ENCODE peak calls at places on chromosomes 1 and 21, in nine cellular contexts. One of them, this sample, is unnamed.

GRCh38 chr21:32626633-32627196 is 14.5 kb upstream of the CFAP298 start:
- DNase-seq in stomach: no peak
- DNase-seq in HEK293T: no peak
- DNase-seq in transverse colon: no peak
- DNase-seq in ecto neural progenitor cell: no peak
- DNase-seq in activated naive CD4-positive, alpha-beta T cell: no peak
- DNase-seq in putamen: no peak
- DNase-seq in posterior cingulate gyrus: no peak
- DNase-seq in T follicular helper cell: no peak
- DNase-seq in this sample: no peak

GRCh38 chr1:41735587-41736290 is 183.0 kb downstream of the HIVEP3 start:
- DNase-seq in stomach: no peak
- DNase-seq in HEK293T: no peak
- DNase-seq in transverse colon: no peak
- DNase-seq in ecto neural progenitor cell: no peak
- DNase-seq in activated naive CD4-positive, alpha-beta T cell: no peak
- DNase-seq in putamen: peak
- DNase-seq in posterior cingulate gyrus: peak
- DNase-seq in T follicular helper cell: no peak
- DNase-seq in this sample: no peak

GRCh38 chr1:229371624-229372023 is 28.8 kb upstream of the CCSAP start:
- DNase-seq in stomach: no peak
- DNase-seq in HEK293T: no peak
- DNase-seq in transverse colon: no peak
- DNase-seq in ecto neural progenitor cell: no peak
- DNase-seq in activated naive CD4-positive, alpha-beta T cell: no peak
- DNase-seq in putamen: no peak
- DNase-seq in posterior cingulate gyrus: no peak
- DNase-seq in T follicular helper cell: no peak
- DNase-seq in this sample: no peak

GRCh38 chr1:230274254-230274653 is 151.9 kb downstream of the PGBD5 start:
- DNase-seq in stomach: peak
- DNase-seq in HEK293T: no peak
- DNase-seq in transverse colon: no peak
- DNase-seq in ecto neural progenitor cell: no peak
- DNase-seq in activated naive CD4-positive, alpha-beta T cell: no peak
- DNase-seq in putamen: no peak
- DNase-seq in posterior cingulate gyrus: no peak
- DNase-seq in T follicular helper cell: no peak
- DNase-seq in this sample: no peak

GRCh38 chr1:67250051-67250653 is 57.5 kb upstream of the IL12RB2 start:
- DNase-seq in stomach: no peak
- DNase-seq in HEK293T: no peak
- DNase-seq in transverse colon: no peak
- DNase-seq in ecto neural progenitor cell: no peak
- DNase-seq in activated naive CD4-positive, alpha-beta T cell: no peak
- DNase-seq in putamen: no peak
- DNase-seq in posterior cingulate gyrus: no peak
- DNase-seq in T follicular helper cell: no peak
- DNase-seq in this sample: no peak

GRCh38 chr1:7630378-7630777 is 140.7 kb upstream of the VAMP3 start:
- DNase-seq in stomach: no peak
- DNase-seq in HEK293T: no peak
- DNase-seq in transverse colon: no peak
- DNase-seq in ecto neural progenitor cell: no peak
- DNase-seq in activated naive CD4-positive, alpha-beta T cell: no peak
- DNase-seq in putamen: no peak
- DNase-seq in posterior cingulate gyrus: no peak
- DNase-seq in T follicular helper cell: no peak
- DNase-seq in this sample: no peak

GRCh38 chr1:20380616-20381035 is 90.0 kb downstream of the VWA5B1 start:
- DNase-seq in stomach: no peak
- DNase-seq in HEK293T: no peak
- DNase-seq in transverse colon: no peak
- DNase-seq in ecto neural progenitor cell: no peak
- DNase-seq in activated naive CD4-positive, alpha-beta T cell: no peak
- DNase-seq in putamen: peak
- DNase-seq in posterior cingulate gyrus: no peak
- DNase-seq in T follicular helper cell: no peak
- DNase-seq in this sample: no peak

GRCh38 chr1:17661546-17662157 is 93.5 kb upstream of the ACTL8 start:
- DNase-seq in stomach: peak
- DNase-seq in HEK293T: peak
- DNase-seq in transverse colon: peak
- DNase-seq in ecto neural progenitor cell: peak
- DNase-seq in activated naive CD4-positive, alpha-beta T cell: peak
- DNase-seq in putamen: peak
- DNase-seq in posterior cingulate gyrus: peak
- DNase-seq in T follicular helper cell: peak
- DNase-seq in this sample: peak

GRCh38 chr1:98046031-98046641 is 125.3 kb upstream of the DPYD start:
- DNase-seq in stomach: no peak
- DNase-seq in HEK293T: no peak
- DNase-seq in transverse colon: no peak
- DNase-seq in ecto neural progenitor cell: peak
- DNase-seq in activated naive CD4-positive, alpha-beta T cell: no peak
- DNase-seq in putamen: no peak
- DNase-seq in posterior cingulate gyrus: peak
- DNase-seq in T follicular helper cell: no peak
- DNase-seq in this sample: no peak

GRCh38 chr1:119136401-119136800 is 4.1 kb downstream of the WARS2 start:
- DNase-seq in stomach: no peak
- DNase-seq in HEK293T: no peak
- DNase-seq in transverse colon: no peak
- DNase-seq in ecto neural progenitor cell: no peak
- DNase-seq in activated naive CD4-positive, alpha-beta T cell: no peak
- DNase-seq in putamen: no peak
- DNase-seq in posterior cingulate gyrus: no peak
- DNase-seq in T follicular helper cell: no peak
- DNase-seq in this sample: no peak

GRCh38 chr1:36520771-36521420 is 38.2 kb upstream of the CSF3R start:
- DNase-seq in stomach: peak
- DNase-seq in HEK293T: no peak
- DNase-seq in transverse colon: no peak
- DNase-seq in ecto neural progenitor cell: peak
- DNase-seq in activated naive CD4-positive, alpha-beta T cell: no peak
- DNase-seq in putamen: no peak
- DNase-seq in posterior cingulate gyrus: no peak
- DNase-seq in T follicular helper cell: no peak
- DNase-seq in this sample: no peak

GRCh38 chr1:179583869-179584268 is 7.8 kb upstream of the TDRD5 start:
- DNase-seq in stomach: no peak
- DNase-seq in HEK293T: no peak
- DNase-seq in transverse colon: no peak
- DNase-seq in ecto neural progenitor cell: no peak
- DNase-seq in activated naive CD4-positive, alpha-beta T cell: no peak
- DNase-seq in putamen: no peak
- DNase-seq in posterior cingulate gyrus: no peak
- DNase-seq in T follicular helper cell: no peak
- DNase-seq in this sample: no peak

GRCh38 chr1:115706774-115707425 is 61.6 kb downstream of the CASQ2 start:
- DNase-seq in stomach: no peak
- DNase-seq in HEK293T: peak
- DNase-seq in transverse colon: no peak
- DNase-seq in ecto neural progenitor cell: no peak
- DNase-seq in activated naive CD4-positive, alpha-beta T cell: no peak
- DNase-seq in putamen: no peak
- DNase-seq in posterior cingulate gyrus: no peak
- DNase-seq in T follicular helper cell: no peak
- DNase-seq in this sample: peak

GRCh38 chr21:29403291-29403690 is 104.6 kb downstream of the BACH1 start:
- DNase-seq in stomach: no peak
- DNase-seq in HEK293T: no peak
- DNase-seq in transverse colon: no peak
- DNase-seq in ecto neural progenitor cell: no peak
- DNase-seq in activated naive CD4-positive, alpha-beta T cell: no peak
- DNase-seq in putamen: no peak
- DNase-seq in posterior cingulate gyrus: no peak
- DNase-seq in T follicular helper cell: no peak
- DNase-seq in this sample: no peak

GRCh38 chr1:93620169-93620840 is 61.3 kb downstream of the BCAR3 start:
- DNase-seq in stomach: no peak
- DNase-seq in HEK293T: no peak
- DNase-seq in transverse colon: no peak
- DNase-seq in ecto neural progenitor cell: no peak
- DNase-seq in activated naive CD4-positive, alpha-beta T cell: no peak
- DNase-seq in putamen: no peak
- DNase-seq in posterior cingulate gyrus: no peak
- DNase-seq in T follicular helper cell: no peak
- DNase-seq in this sample: no peak

GRCh38 chr1:110150330-110151174 is at the start of gene SLC6A17:
- DNase-seq in stomach: no peak
- DNase-seq in HEK293T: peak
- DNase-seq in transverse colon: no peak
- DNase-seq in ecto neural progenitor cell: peak
- DNase-seq in activated naive CD4-positive, alpha-beta T cell: no peak
- DNase-seq in putamen: no peak
- DNase-seq in posterior cingulate gyrus: peak
- DNase-seq in T follicular helper cell: no peak
- DNase-seq in this sample: no peak

GRCh38 chr1:183783896-183784637 is 20.9 kb upstream of the RGL1 start:
- DNase-seq in stomach: peak
- DNase-seq in HEK293T: no peak
- DNase-seq in transverse colon: peak
- DNase-seq in ecto neural progenitor cell: no peak
- DNase-seq in activated naive CD4-positive, alpha-beta T cell: no peak
- DNase-seq in putamen: peak
- DNase-seq in posterior cingulate gyrus: peak
- DNase-seq in T follicular helper cell: no peak
- DNase-seq in this sample: no peak

GRCh38 chr1:214990619-214991018 is 91.9 kb upstream of the KCNK2 start:
- DNase-seq in stomach: no peak
- DNase-seq in HEK293T: no peak
- DNase-seq in transverse colon: no peak
- DNase-seq in ecto neural progenitor cell: no peak
- DNase-seq in activated naive CD4-positive, alpha-beta T cell: no peak
- DNase-seq in putamen: no peak
- DNase-seq in posterior cingulate gyrus: no peak
- DNase-seq in T follicular helper cell: no peak
- DNase-seq in this sample: no peak

GRCh38 chr1:7424352-7424890 is 346.7 kb upstream of the VAMP3 start:
- DNase-seq in stomach: no peak
- DNase-seq in HEK293T: no peak
- DNase-seq in transverse colon: no peak
- DNase-seq in ecto neural progenitor cell: no peak
- DNase-seq in activated naive CD4-positive, alpha-beta T cell: no peak
- DNase-seq in putamen: no peak
- DNase-seq in posterior cingulate gyrus: no peak
- DNase-seq in T follicular helper cell: no peak
- DNase-seq in this sample: no peak

GRCh38 chr1:23646086-23646485 is 45.5 kb upstream of the RPL11 start:
- DNase-seq in stomach: no peak
- DNase-seq in HEK293T: no peak
- DNase-seq in transverse colon: no peak
- DNase-seq in ecto neural progenitor cell: no peak
- DNase-seq in activated naive CD4-positive, alpha-beta T cell: no peak
- DNase-seq in putamen: no peak
- DNase-seq in posterior cingulate gyrus: no peak
- DNase-seq in T follicular helper cell: no peak
- DNase-seq in this sample: no peak

GRCh38 chr1:53562256-53562982 is 103.2 kb downstream of the DMRTB1 start:
- DNase-seq in stomach: no peak
- DNase-seq in HEK293T: no peak
- DNase-seq in transverse colon: peak
- DNase-seq in ecto neural progenitor cell: no peak
- DNase-seq in activated naive CD4-positive, alpha-beta T cell: no peak
- DNase-seq in putamen: no peak
- DNase-seq in posterior cingulate gyrus: no peak
- DNase-seq in T follicular helper cell: no peak
- DNase-seq in this sample: no peak

GRCh38 chr1:111729271-111729921 is 9.8 kb downstream of the INKA2 start:
- DNase-seq in stomach: peak
- DNase-seq in HEK293T: no peak
- DNase-seq in transverse colon: no peak
- DNase-seq in ecto neural progenitor cell: peak
- DNase-seq in activated naive CD4-positive, alpha-beta T cell: no peak
- DNase-seq in putamen: no peak
- DNase-seq in posterior cingulate gyrus: no peak
- DNase-seq in T follicular helper cell: no peak
- DNase-seq in this sample: no peak

GRCh38 chr1:41722184-41722583 is 196.5 kb downstream of the HIVEP3 start:
- DNase-seq in stomach: no peak
- DNase-seq in HEK293T: no peak
- DNase-seq in transverse colon: no peak
- DNase-seq in ecto neural progenitor cell: no peak
- DNase-seq in activated naive CD4-positive, alpha-beta T cell: no peak
- DNase-seq in putamen: no peak
- DNase-seq in posterior cingulate gyrus: no peak
- DNase-seq in T follicular helper cell: no peak
- DNase-seq in this sample: no peak

GRCh38 chr21:46471514-46471913 is 12.8 kb downstream of the DIP2A start:
- DNase-seq in stomach: no peak
- DNase-seq in HEK293T: no peak
- DNase-seq in transverse colon: no peak
- DNase-seq in ecto neural progenitor cell: no peak
- DNase-seq in activated naive CD4-positive, alpha-beta T cell: no peak
- DNase-seq in putamen: no peak
- DNase-seq in posterior cingulate gyrus: no peak
- DNase-seq in T follicular helper cell: no peak
- DNase-seq in this sample: no peak

GRCh38 chr1:229841230-229841629 is 215.2 kb downstream of the URB2 start:
- DNase-seq in stomach: no peak
- DNase-seq in HEK293T: no peak
- DNase-seq in transverse colon: no peak
- DNase-seq in ecto neural progenitor cell: no peak
- DNase-seq in activated naive CD4-positive, alpha-beta T cell: no peak
- DNase-seq in putamen: no peak
- DNase-seq in posterior cingulate gyrus: no peak
- DNase-seq in T follicular helper cell: no peak
- DNase-seq in this sample: no peak

GRCh38 chr1:75765697-75766355 is 20.2 kb upstream of the RABGGTB start:
- DNase-seq in stomach: no peak
- DNase-seq in HEK293T: no peak
- DNase-seq in transverse colon: no peak
- DNase-seq in ecto neural progenitor cell: no peak
- DNase-seq in activated naive CD4-positive, alpha-beta T cell: no peak
- DNase-seq in putamen: no peak
- DNase-seq in posterior cingulate gyrus: no peak
- DNase-seq in T follicular helper cell: no peak
- DNase-seq in this sample: no peak

GRCh38 chr21:25733859-25734653 is 648 bp downstream of the ATP5PF start:
- DNase-seq in stomach: no peak
- DNase-seq in HEK293T: peak
- DNase-seq in transverse colon: no peak
- DNase-seq in ecto neural progenitor cell: no peak
- DNase-seq in activated naive CD4-positive, alpha-beta T cell: peak
- DNase-seq in putamen: peak
- DNase-seq in posterior cingulate gyrus: no peak
- DNase-seq in T follicular helper cell: no peak
- DNase-seq in this sample: no peak

GRCh38 chr1:2111674-2112035 is 61.4 kb downstream of the PRKCZ start:
- DNase-seq in stomach: no peak
- DNase-seq in HEK293T: no peak
- DNase-seq in transverse colon: no peak
- DNase-seq in ecto neural progenitor cell: no peak
- DNase-seq in activated naive CD4-positive, alpha-beta T cell: no peak
- DNase-seq in putamen: no peak
- DNase-seq in posterior cingulate gyrus: peak
- DNase-seq in T follicular helper cell: no peak
- DNase-seq in this sample: no peak

GRCh38 chr1:86052948-86053698 is 103.4 kb downstream of the COL24A1 start:
- DNase-seq in stomach: no peak
- DNase-seq in HEK293T: no peak
- DNase-seq in transverse colon: no peak
- DNase-seq in ecto neural progenitor cell: no peak
- DNase-seq in activated naive CD4-positive, alpha-beta T cell: no peak
- DNase-seq in putamen: no peak
- DNase-seq in posterior cingulate gyrus: no peak
- DNase-seq in T follicular helper cell: no peak
- DNase-seq in this sample: no peak

GRCh38 chr21:36125513-36126121 is 9.3 kb upstream of the CBR3 start:
- DNase-seq in stomach: peak
- DNase-seq in HEK293T: peak
- DNase-seq in transverse colon: peak
- DNase-seq in ecto neural progenitor cell: no peak
- DNase-seq in activated naive CD4-positive, alpha-beta T cell: no peak
- DNase-seq in putamen: no peak
- DNase-seq in posterior cingulate gyrus: peak
- DNase-seq in T follicular helper cell: peak
- DNase-seq in this sample: peak

GRCh38 chr1:77757616-77758015 is 2.0 kb downstream of the USP33 start:
- DNase-seq in stomach: no peak
- DNase-seq in HEK293T: no peak
- DNase-seq in transverse colon: no peak
- DNase-seq in ecto neural progenitor cell: no peak
- DNase-seq in activated naive CD4-positive, alpha-beta T cell: no peak
- DNase-seq in putamen: no peak
- DNase-seq in posterior cingulate gyrus: no peak
- DNase-seq in T follicular helper cell: no peak
- DNase-seq in this sample: no peak